ENCODE peak calls at places on chromosomes 5 and 9, in five cellular contexts. F is stimulated activated effector memory CD8-positive, alpha-beta T cell treated with anti-CD3 and anti-CD28 coated beads, Interleukin-12 subunit alpha, Interleukin-12 subunit beta, amount 100 ng/mL, for 72 hours; C is WTC11; D is naive thymus-derived CD8-positive, alpha-beta T cell; X is mammary epithelial cell. P is an unnamed sample.

GRCh38 chr5:35038891-35039290 is 8.9 kb downstream of the AGXT2 start:
- DNase-seq in X (no peak), D (no peak), F (no peak), C (no peak), P (no peak)

GRCh38 chr9:94655739-94656138 is 16.4 kb upstream of the FBP1 start:
- DNase-seq in D (no peak), X (no peak), C (no peak), F (no peak), P (no peak)

GRCh38 chr5:55544341-55544740 is 9.6 kb upstream of the PLPP1 start:
- DNase-seq in X (peak), F (no peak), D (no peak), C (no peak), P (no peak)

GRCh38 chr5:38598296-38598993 is 42.0 kb upstream of the LIFR start:
- DNase-seq in X (no peak), C (no peak), F (no peak), D (no peak), P (no peak)

GRCh38 chr5:56735845-56736641 is 79.3 kb upstream of the MAP3K1 start:
- DNase-seq in X (no peak), C (no peak), D (peak), F (no peak), P (no peak)

GRCh38 chr5:175724314-175724713 is 66.4 kb downstream of the HRH2 start:
- DNase-seq in F (no peak), C (peak), X (no peak), D (no peak), P (no peak)

GRCh38 chr5:91906027-91906426 is 522.9 kb upstream of the ARRDC3 start:
- DNase-seq in D (no peak), C (no peak), F (no peak), X (no peak), P (no peak)

GRCh38 chr9:95373069-95373681 is 55.7 kb upstream of the FANCC start:
- DNase-seq in X (peak), D (no peak), F (no peak), C (no peak), P (no peak)

GRCh38 chr5:141677415-141677814 is 4.6 kb downstream of the ARAP3 start:
- DNase-seq in F (no peak), C (peak), X (no peak), D (no peak), P (no peak)

GRCh38 chr9:112278152-112278551 is 55.3 kb downstream of the PTBP3 start:
- DNase-seq in C (no peak), D (no peak), F (no peak), X (no peak), P (no peak)

GRCh38 chr5:431001-431710 is 11.8 kb upstream of the EXOC3 start:
- DNase-seq in D (peak), C (peak), X (no peak), F (no peak), P (no peak)

GRCh38 chr9:135253305-135254004 is 166.0 kb downstream of the OLFM1 start:
- DNase-seq in D (no peak), F (no peak), C (peak), X (no peak), P (no peak)

GRCh38 chr5:146618434-146618833 is 102.4 kb upstream of the GPR151 start:
- DNase-seq in C (no peak), X (no peak), F (no peak), D (no peak), P (no peak)

GRCh38 chr5:97838214-97838613 is 655.2 kb upstream of the RIOK2 start:
- DNase-seq in F (no peak), C (no peak), D (no peak), X (peak), P (peak)

GRCh38 chr5:174837919-174838902 is 113.8 kb downstream of the MSX2 start:
- DNase-seq in F (no peak), X (peak), C (peak), D (no peak), P (no peak)

GRCh38 chr5:147481857-147482256 is 28.0 kb downstream of the DPYSL3 start:
- DNase-seq in C (no peak), D (no peak), X (peak), F (no peak), P (no peak)